ENCODE peak calls at places on chromosomes 1 and 21, in nine cellular contexts. C, I, W, A, L, T, Z, E and U are unnamed samples.

GRCh38 chr1:108561731-108562326 is 1.9 kb downstream of the EEIG2 start:
- DNase-seq in Z (peak), L (peak), T (peak), W (no peak), I (peak), A (no peak), C (peak), E (peak), U (no peak)

GRCh38 chr1:998905-999796 is 746 bp downstream of the HES4 start:
- DNase-seq in A (peak), W (no peak), L (no peak), C (peak), I (no peak), E (peak), T (peak), Z (no peak), U (no peak)

GRCh38 chr1:177287996-177288395 is 117.2 kb downstream of the BRINP2 start:
- DNase-seq in I (no peak), Z (no peak), E (no peak), A (peak), W (no peak), C (no peak), T (no peak), L (no peak), U (no peak)

GRCh38 chr1:87226341-87226760 is 102.3 kb upstream of the LMO4 start:
- DNase-seq in T (no peak), E (peak), Z (peak), I (peak), L (no peak), C (peak), A (peak), W (peak), U (peak)

GRCh38 chr1:58649555-58649954 is 50.3 kb downstream of the MYSM1 start:
- DNase-seq in A (no peak), T (no peak), W (no peak), Z (peak), C (peak), I (no peak), L (no peak), E (peak), U (no peak)

GRCh38 chr1:109438798-109439297 is 12.6 kb upstream of the PSMA5 start:
- DNase-seq in C (peak), T (no peak), W (peak), E (peak), I (peak), A (peak), Z (peak), L (no peak), U (peak)

GRCh38 chr1:97071163-97071562 is 349.6 kb downstream of the PTBP2 start:
- DNase-seq in C (no peak), Z (no peak), L (no peak), W (no peak), T (no peak), A (peak), E (no peak), I (no peak), U (no peak)

GRCh38 chr21:46117586-46118304 is 19.8 kb downstream of the COL6A2 start:
- DNase-seq in C (no peak), W (no peak), A (no peak), Z (no peak), I (no peak), T (peak), L (no peak), E (no peak), U (no peak)

GRCh38 chr1:17686258-17686657 is 68.9 kb upstream of the ACTL8 start:
- DNase-seq in W (no peak), A (no peak), I (no peak), T (no peak), L (no peak), C (no peak), Z (peak), E (no peak), U (no peak)

GRCh38 chr1:114107474-114108175 is 46.0 kb downstream of the SYT6 start:
- DNase-seq in Z (no peak), C (no peak), L (no peak), A (no peak), T (no peak), I (no peak), E (no peak), W (no peak), U (no peak)

GRCh38 chr1:114105401-114105979 is 48.2 kb downstream of the SYT6 start:
- DNase-seq in C (no peak), A (no peak), I (no peak), E (no peak), T (no peak), W (no peak), Z (no peak), L (no peak), U (peak)

GRCh38 chr1:114110011-114110410 is 43.7 kb downstream of the SYT6 start:
- DNase-seq in W (no peak), I (no peak), T (no peak), C (no peak), L (no peak), Z (no peak), E (no peak), A (no peak), U (no peak)

GRCh38 chr1:114111731-114112661 is 41.7 kb downstream of the SYT6 start:
- DNase-seq in T (no peak), L (no peak), A (no peak), E (no peak), C (no peak), Z (no peak), W (no peak), I (no peak), U (no peak)

DNA sequence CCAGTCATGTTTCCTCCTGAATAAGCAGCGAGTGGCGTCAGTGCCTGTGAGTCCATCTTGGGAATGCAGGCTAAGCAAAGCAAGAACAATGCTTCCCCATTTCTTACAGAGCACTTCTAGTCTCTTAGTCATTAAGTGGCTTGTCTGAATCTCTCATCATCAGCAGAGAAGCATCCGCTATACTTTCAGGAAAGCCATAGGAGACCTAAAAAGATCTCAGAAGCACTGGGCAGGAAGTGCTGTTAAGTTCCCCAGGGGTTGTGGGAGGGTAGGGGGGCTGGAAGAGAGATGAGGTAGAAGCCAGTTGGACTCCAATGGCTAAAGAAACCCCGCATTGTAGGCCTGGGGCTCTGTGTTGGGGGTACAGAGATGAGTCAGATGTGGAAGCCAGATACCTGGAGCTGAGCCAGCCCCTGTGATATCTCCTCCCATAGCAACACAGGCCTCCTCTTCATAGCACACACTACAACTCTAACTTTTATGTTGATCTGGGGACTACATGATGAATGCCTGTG is 44.9 kb downstream of the SYT6 start:
- DNase-seq in A (no peak), I (no peak), Z (peak), W (no peak), E (peak), C (peak), L (peak), T (no peak), U (no peak)
- H3K4me3 ChIP-seq in A (no peak), I (no peak), Z (no peak), W (no peak), E (no peak), C (no peak), L (no peak), T (no peak), U (no peak)

GRCh38 chr1:220768127-220768601 is 18.5 kb upstream of the MTARC1 start:
- DNase-seq in A (no peak), L (no peak), C (no peak), T (no peak), Z (peak), W (no peak), I (no peak), E (peak), U (no peak)
- TF ChIP-seq CTCF in A (no peak), L (peak), C (no peak), T (no peak), Z (peak), W (no peak), I (no peak), E (peak), U (no peak)

GRCh38 chr1:157227700-157228099 is 89.5 kb upstream of the ETV3 start:
- DNase-seq in C (no peak), W (no peak), E (no peak), T (no peak), L (no peak), Z (no peak), A (no peak), I (no peak), U (no peak)
- H3K4me3 ChIP-seq in C (no peak), W (no peak), E (no peak), T (no peak), L (no peak), Z (no peak), A (no peak), I (no peak), U (no peak)

GRCh38 chr1:24963099-24963872 is 33.2 kb upstream of the RUNX3 start:
- DNase-seq in W (no peak), L (no peak), A (no peak), Z (no peak), T (no peak), E (no peak), C (no peak), I (no peak), U (no peak)
- TF ChIP-seq CTCF in W (no peak), L (peak), A (no peak), Z (no peak), T (no peak), E (no peak), C (no peak), I (no peak), U (no peak)

DNA sequence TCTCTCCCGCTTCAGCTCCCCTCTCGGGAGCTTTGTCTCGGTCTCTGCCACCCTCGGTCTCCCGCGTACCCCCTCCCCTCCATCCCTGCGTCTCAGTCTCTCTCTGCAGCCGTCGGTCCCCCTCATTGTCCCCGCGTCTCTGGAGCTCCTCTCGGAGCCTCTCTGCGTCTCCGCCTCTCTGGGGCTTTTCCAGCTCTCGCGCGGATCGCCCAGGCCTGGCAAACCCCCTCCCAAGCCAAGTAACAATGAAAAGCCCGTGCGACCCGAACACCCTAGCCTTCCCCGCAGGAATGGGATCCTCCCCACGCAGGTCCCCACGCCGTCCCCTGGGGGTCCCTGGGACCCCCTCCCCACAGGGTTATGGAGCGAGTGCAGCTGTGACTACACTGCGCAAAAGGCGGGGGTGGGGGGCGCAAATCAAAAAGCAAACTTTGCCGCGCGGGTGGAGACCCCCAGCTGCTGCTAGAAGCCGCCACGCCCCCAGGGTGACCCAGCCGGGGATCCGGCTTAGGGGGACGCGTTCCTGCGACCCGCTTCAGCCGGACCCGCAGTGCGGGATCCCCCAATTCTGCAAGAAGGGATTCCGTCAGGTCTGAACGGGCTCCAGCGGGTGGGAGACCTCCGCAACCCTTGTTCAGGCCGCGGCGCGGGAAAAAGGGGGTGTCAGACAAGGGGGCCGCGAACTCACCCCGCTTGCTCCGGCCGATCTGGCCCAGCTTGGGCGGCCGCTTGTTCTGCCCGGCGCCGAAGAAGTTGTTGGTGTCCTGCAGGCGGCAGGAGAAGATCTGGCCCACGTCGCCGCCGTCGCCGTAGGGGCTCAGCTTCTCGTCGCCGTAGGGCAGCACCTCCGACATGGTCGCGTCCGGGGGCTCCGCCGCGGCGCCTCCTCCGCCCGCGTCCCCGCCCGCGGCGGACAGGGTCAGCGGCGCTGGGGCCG is 1.2 kb downstream of the CAMK2N1 start:
- DNase-seq in Z (peak), A (no peak), L (no peak), E (peak), T (peak), W (no peak), I (no peak), C (peak), U (no peak)
- H3K4me3 ChIP-seq in Z (peak), A (peak), L (no peak), E (peak), T (peak), W (peak), I (peak), C (peak), U (peak)

DNA sequence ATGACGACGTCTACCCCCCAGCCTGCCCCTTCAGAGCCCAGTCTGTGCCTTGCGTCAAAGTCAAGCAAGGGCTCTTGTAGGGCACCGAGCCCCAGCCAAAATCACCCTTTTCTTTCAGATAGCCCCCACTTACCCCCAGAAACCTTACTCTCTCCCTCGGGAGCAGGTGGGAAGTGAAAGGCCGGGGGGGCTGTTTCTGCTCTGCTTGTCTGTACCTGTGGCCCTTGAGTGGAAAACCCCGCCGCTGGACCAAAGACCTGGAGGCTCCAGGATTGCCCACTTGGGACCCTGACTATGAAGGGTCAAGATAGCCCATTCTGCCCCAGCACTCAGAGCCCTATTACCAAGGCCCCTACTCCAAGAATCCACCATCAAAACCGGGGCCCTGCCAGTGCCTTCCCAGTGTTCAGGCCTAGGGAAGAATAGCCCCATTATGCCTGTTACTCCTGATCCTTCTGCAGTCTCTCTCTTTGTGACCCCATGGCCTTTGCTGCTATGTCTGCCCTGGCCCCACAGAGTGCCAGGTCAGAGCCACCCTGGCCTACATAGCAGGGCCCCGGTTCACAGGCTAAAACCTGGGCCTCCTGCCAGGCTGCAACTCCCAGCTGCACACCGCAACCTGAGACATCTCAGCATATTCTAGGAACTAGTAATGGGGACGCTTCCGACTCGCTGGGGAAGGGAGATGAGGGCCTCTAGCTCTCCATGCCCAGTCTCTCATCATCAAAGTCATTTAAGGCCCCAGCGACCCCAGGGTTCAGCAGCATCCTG is 22.2 kb upstream of the HPDL start:
- DNase-seq in L (peak), A (peak), E (no peak), T (peak), W (no peak), C (peak), I (no peak), Z (peak), U (no peak)
- TF ChIP-seq CTCF in L (no peak), A (no peak), E (no peak), T (no peak), W (no peak), C (no peak), I (no peak), Z (no peak), U (no peak)